ENCODE peak calls at places on chromosomes 7 and 10, in five cellular contexts. M is HepG2, O is upper lobe of left lung, N is GM12878, S is K562. F is an unnamed sample. For H3K9me3, the result is how much of the 10 kb centered on the place peaks cover.

GRCh38 chr10:71780722-71781121 is 7.4 kb upstream of the VSIR start:
- ATAC-seq in M (no peak), O (no peak), N (no peak), S (peak), F (no peak)

GRCh38 chr10:17808971-17809841 is at the start of gene MRC1:
- ATAC-seq in M (peak), O (peak), N (peak), S (peak), F (peak)

GRCh38 chr10:95392250-95392584 is 101.4 kb upstream of the PDLIM1 start:
- ATAC-seq in M (no peak), O (no peak), N (no peak), S (no peak), F (no peak)

GRCh38 chr7:85595639-85596268 is 408.9 kb upstream of the SEMA3D start:
- ATAC-seq in M (no peak), O (no peak), N (no peak), S (no peak), F (no peak)

GRCh38 chr7:137978464-137979237 is 23.2 kb downstream of the CREB3L2 start:
- ATAC-seq in M (no peak), O (peak), N (no peak), S (peak), F (peak)

GRCh38 chr7:13982940-13983677 is 6.4 kb downstream of the ETV1 start:
- ATAC-seq in M (no peak), O (no peak), N (peak), S (peak), F (no peak)

GRCh38 chr7:2082357-2083038 is 150.2 kb downstream of the MAD1L1 start:
- ATAC-seq in M (no peak), O (no peak), N (no peak), S (no peak), F (peak)

GRCh38 chr10:8404721-8405120 is 350.2 kb downstream of the GATA3 start:
- ATAC-seq in M (no peak), O (no peak), N (peak), S (no peak), F (no peak)

GRCh38 chr10:122078965-122079401 is 90.0 kb downstream of the TACC2 start:
- ATAC-seq in M (no peak), O (no peak), N (no peak), S (no peak), F (no peak)

GRCh38 chr10:110546499-110547105 is 20.9 kb upstream of the SMC3 start:
- ATAC-seq in M (no peak), O (no peak), N (peak), S (no peak), F (no peak)

GRCh38 chr7:35908305-35909223 is 107.7 kb downstream of the SEPTIN7 start:
- ATAC-seq in M (no peak), O (no peak), N (no peak), S (no peak), F (no peak)

GRCh38 chr10:5292196-5292735 is 72.5 kb upstream of the UCN3 start:
- ATAC-seq in M (no peak), O (no peak), N (no peak), S (peak), F (no peak)

GRCh38 chr10:104040382-104040781 is 45.3 kb downstream of the COL17A1 start:
- ATAC-seq in M (no peak), O (no peak), N (no peak), S (no peak), F (no peak)

GRCh38 chr7:6169805-6170520 is 102.5 kb downstream of the CYTH3 start:
- ATAC-seq in M (no peak), O (no peak), N (no peak), S (no peak), F (no peak)

GRCh38 chr10:30639946-30640786 is 10.6 kb upstream of the LYZL2 start:
- ATAC-seq in M (no peak), O (no peak), N (peak), S (peak), F (no peak)

GRCh38 chr10:67959839-67960476 is 75.5 kb downstream of the SIRT1 start:
- ATAC-seq in M (peak), O (no peak), N (no peak), S (peak), F (no peak)

GRCh38 chr10:114987995-114988394 is 50.0 kb downstream of the TRUB1 start:
- ATAC-seq in M (no peak), O (no peak), N (no peak), S (no peak), F (no peak)

GRCh38 chr10:62054825-62055224 is 153.3 kb downstream of the ARID5B start:
- ATAC-seq in M (no peak), O (no peak), N (peak), S (no peak), F (no peak)

GRCh38 chr7:25583655-25584054 is 355.4 kb upstream of the NPVF start:
- ATAC-seq in M (no peak), O (no peak), N (no peak), S (no peak), F (no peak)

GRCh38 chr7:56537952-56538351 is 421.7 kb upstream of the NUPR2 start:
- ATAC-seq in M (no peak), O (no peak), N (no peak), S (no peak), F (peak)
- H3K9me3 ChIP-seq in M (half or more), O (half or more), N (under half), S (under half), F (under half)

DNA sequence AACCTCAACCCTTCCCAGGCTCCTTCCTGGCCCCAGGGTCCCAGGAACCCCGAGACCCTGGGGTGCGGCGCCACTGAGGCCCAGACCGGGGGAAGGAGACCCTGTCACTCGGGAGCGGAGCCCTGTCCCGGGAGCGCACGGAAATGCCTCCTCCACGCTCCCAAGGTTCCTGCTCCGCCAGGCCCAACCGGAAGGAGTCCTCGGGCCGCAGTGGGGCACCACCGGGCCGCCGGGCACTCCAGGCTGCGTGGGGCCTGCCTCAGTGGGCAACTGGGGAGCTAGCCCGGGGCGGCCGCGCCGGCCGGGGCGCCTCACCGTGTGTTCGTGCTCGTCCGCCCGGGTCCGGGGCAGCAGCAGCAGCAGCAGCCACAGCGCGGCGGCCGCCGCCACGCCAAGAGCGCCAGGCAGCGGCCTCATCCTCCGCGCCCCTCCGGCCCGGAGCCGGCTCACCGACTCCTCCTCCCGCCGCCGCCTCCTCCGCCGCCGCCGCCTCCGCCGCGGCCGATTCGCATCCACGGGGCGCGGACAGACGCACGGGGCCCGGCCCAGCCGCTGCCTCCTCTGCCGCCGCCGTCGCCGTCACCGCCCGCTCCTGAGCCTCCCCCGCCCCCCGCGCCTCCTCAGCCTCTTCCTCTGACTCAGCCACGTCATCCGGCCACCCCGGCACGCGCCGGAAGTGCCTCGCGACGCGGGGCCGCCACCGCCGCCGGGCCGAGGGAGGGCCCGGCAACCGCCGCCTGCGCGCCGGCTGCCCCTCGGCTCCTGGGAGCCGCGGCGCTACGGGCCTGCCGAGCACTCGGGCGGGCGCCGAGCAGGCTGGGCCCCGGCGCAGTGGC is at the start of gene TM9SF3:
- ATAC-seq in M (peak), O (peak), N (peak), S (peak), F (peak)
- TF ChIP-seq POLR2AphosphoS5 in M (peak), O (peak), N (peak), S (peak), F (peak)

GRCh38 chr7:79091661-79092060 is 361.8 kb downstream of the MAGI2 start:
- ATAC-seq in M (no peak), O (no peak), N (no peak), S (no peak), F (no peak)

GRCh38 chr7:79091011-79091410 is 362.5 kb downstream of the MAGI2 start:
- ATAC-seq in M (no peak), O (no peak), N (no peak), S (no peak), F (no peak)

GRCh38 chr7:79096361-79096805 is 357.1 kb downstream of the MAGI2 start:
- ATAC-seq in M (no peak), O (no peak), N (no peak), S (no peak), F (no peak)

GRCh38 chr7:79093421-79093820 is 360.0 kb downstream of the MAGI2 start:
- ATAC-seq in M (no peak), O (no peak), N (no peak), S (no peak), F (no peak)

DNA sequence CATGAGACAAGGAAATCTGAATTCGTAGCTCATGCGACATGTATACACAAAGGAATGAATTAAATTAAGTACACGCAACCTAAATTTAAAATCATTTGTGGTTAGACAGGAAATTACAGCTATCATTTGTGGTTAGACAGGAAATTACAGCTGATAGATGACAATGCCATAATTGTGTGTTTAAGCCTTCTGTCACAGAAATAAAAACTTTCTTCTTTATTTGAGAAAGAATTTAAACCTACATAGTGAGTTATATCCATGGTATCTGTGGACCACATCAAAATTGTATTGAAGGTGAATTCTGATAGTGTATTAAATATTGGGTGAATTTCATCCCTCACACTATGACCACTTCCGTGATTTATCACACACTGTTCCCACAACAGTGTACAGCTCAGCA is 362.9 kb downstream of the MAGI2 start:
- ATAC-seq in M (no peak), O (no peak), N (peak), S (no peak), F (no peak)
- TF ChIP-seq EP300 in M (no peak), O (no peak), N (no peak), S (no peak), F (no peak)

DNA sequence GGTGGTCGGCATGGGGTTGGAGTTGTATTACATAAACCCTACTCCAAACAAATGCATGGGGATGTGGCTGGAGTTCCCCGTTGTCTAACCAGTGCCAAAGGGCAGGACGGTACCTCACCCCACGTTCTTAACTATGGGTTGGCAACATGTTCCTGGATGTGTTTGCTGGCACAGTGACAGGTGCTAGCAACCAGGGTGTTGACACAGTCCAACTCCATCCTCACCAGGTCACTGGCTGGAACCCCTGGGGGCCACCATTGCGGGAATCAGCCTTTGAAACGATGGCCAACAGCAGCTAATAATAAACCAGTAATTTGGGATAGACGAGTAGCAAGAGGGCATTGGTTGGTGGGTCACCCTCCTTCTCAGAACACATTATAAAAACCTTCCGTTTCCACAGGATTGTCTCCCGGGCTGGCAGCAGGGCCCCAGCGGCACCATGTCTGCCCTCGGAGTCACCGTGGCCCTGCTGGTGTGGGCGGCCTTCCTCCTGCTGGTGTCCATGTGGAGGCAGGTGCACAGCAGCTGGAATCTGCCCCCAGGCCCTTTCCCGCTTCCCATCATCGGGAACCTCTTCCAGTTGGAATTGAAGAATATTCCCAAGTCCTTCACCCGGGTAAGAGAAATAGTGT is at the start of gene CYP2E1:
- ATAC-seq in M (no peak), O (no peak), N (no peak), S (no peak), F (no peak)
- H3K9me3 ChIP-seq in M (under half), O (under half), N (under half), S (under half), F (under half)

GRCh38 chr10:4051011-4051407 is 266.0 kb upstream of the KLF6 start:
- ATAC-seq in M (no peak), O (no peak), N (no peak), S (peak), F (peak)
- TF ChIP-seq POLR2AphosphoS5 in M (no peak), O (no peak), N (no peak), S (no peak), F (peak)